ENCODE peak calls at places on chromosomes 4 and X, in five cellular contexts. One of them, this sample, is unnamed.

GRCh38 chrX:131827935-131828334 is 195.2 kb upstream of the STK26 start:
- DNase-seq in HFF-Myc: no peak
- DNase-seq in ELR: peak; percentile 23
- DNase-seq in NCI-H1105: peak; percentile 56
- DNase-seq in HL-60: no peak
- DNase-seq in this sample: peak; percentile 42

GRCh38 chr4:126592088-126592487 is 1040.7 kb upstream of the INTU start:
- DNase-seq in HL-60: no peak
- DNase-seq in ELR: peak; percentile 39
- DNase-seq in HFF-Myc: no peak
- DNase-seq in NCI-H1105: no peak
- DNase-seq in this sample: no peak

GRCh38 chr4:72418458-72418857 is 150.6 kb downstream of the ADAMTS3 start:
- DNase-seq in HL-60: no peak
- DNase-seq in HFF-Myc: peak; percentile 94
- DNase-seq in NCI-H1105: peak; percentile 12
- DNase-seq in ELR: peak; percentile 27
- DNase-seq in this sample: peak; percentile 57

GRCh38 chr4:71009796-71010588 is 16.5 kb downstream of the DCK start:
- DNase-seq in HFF-Myc: peak; percentile 19
- DNase-seq in HL-60: peak; percentile 21
- DNase-seq in NCI-H1105: no peak
- DNase-seq in ELR: peak; percentile 71
- DNase-seq in this sample: no peak

GRCh38 chr4:16136321-16136720 is 52.5 kb upstream of the PROM1 start:
- DNase-seq in NCI-H1105: no peak
- DNase-seq in HFF-Myc: no peak
- DNase-seq in HL-60: no peak
- DNase-seq in ELR: no peak
- DNase-seq in this sample: no peak

GRCh38 chr4:67779631-67780030 is 25.4 kb upstream of the GNRHR start:
- DNase-seq in HFF-Myc: no peak
- DNase-seq in ELR: peak; percentile 24
- DNase-seq in NCI-H1105: peak; percentile 59
- DNase-seq in HL-60: no peak
- DNase-seq in this sample: no peak

GRCh38 chrX:1581132-1581531 is 10.3 kb upstream of the AKAP17A start:
- DNase-seq in NCI-H1105: peak; percentile 2
- DNase-seq in HL-60: no peak
- DNase-seq in HFF-Myc: peak; percentile 27
- DNase-seq in ELR: peak; percentile 59
- DNase-seq in this sample: peak; percentile 50

GRCh38 chr4:141037441-141037840 is 95.8 kb downstream of the RNF150 start:
- DNase-seq in NCI-H1105: no peak
- DNase-seq in ELR: no peak
- DNase-seq in HFF-Myc: no peak
- DNase-seq in HL-60: no peak
- DNase-seq in this sample: no peak

GRCh38 chrX:140608111-140608510 is 101.4 kb upstream of the LINC00632 start:
- DNase-seq in NCI-H1105: no peak
- DNase-seq in ELR: no peak
- DNase-seq in HL-60: no peak
- DNase-seq in HFF-Myc: no peak
- DNase-seq in this sample: no peak

GRCh38 chr4:158622251-158622650 is 49.4 kb downstream of the C4orf46 start:
- DNase-seq in ELR: peak; percentile 49
- DNase-seq in NCI-H1105: no peak
- DNase-seq in HL-60: no peak
- DNase-seq in HFF-Myc: no peak
- DNase-seq in this sample: no peak

GRCh38 chr4:89836897-89837384 is at the start of gene SNCA:
- DNase-seq in NCI-H1105: no peak
- DNase-seq in HFF-Myc: no peak
- DNase-seq in ELR: peak; percentile 53
- DNase-seq in HL-60: no peak
- DNase-seq in this sample: no peak

GRCh38 chr4:31059753-31060522 is 339.8 kb downstream of the PCDH7 start:
- DNase-seq in HFF-Myc: no peak
- DNase-seq in ELR: peak; percentile 47
- DNase-seq in HL-60: no peak
- DNase-seq in NCI-H1105: no peak
- DNase-seq in this sample: no peak

GRCh38 chr4:135238940-135239339 is 1037.4 kb upstream of the PABPC4L start:
- DNase-seq in NCI-H1105: no peak
- DNase-seq in ELR: peak; percentile 32
- DNase-seq in HL-60: no peak
- DNase-seq in HFF-Myc: no peak
- DNase-seq in this sample: no peak

GRCh38 chr4:156779046-156779445 is 192.6 kb downstream of the PDGFC start:
- DNase-seq in HL-60: no peak
- DNase-seq in HFF-Myc: no peak
- DNase-seq in ELR: peak; percentile 47
- DNase-seq in NCI-H1105: no peak
- DNase-seq in this sample: no peak

GRCh38 chr4:25141592-25141991 is 18.7 kb downstream of the SEPSECS start:
- DNase-seq in NCI-H1105: no peak
- DNase-seq in HFF-Myc: no peak
- DNase-seq in HL-60: no peak
- DNase-seq in ELR: no peak
- DNase-seq in this sample: no peak

GRCh38 chrX:68018248-68019203 is 414.8 kb downstream of the OPHN1 start:
- DNase-seq in HFF-Myc: no peak
- DNase-seq in HL-60: no peak
- DNase-seq in NCI-H1105: no peak
- DNase-seq in ELR: peak; percentile 46
- DNase-seq in this sample: no peak

GRCh38 chr4:70133473-70133872 is 20.6 kb upstream of the PRR27 start:
- DNase-seq in NCI-H1105: no peak
- DNase-seq in ELR: no peak
- DNase-seq in HL-60: no peak
- DNase-seq in HFF-Myc: no peak
- DNase-seq in this sample: no peak

GRCh38 chr4:35358001-35358584 is 886.2 kb downstream of the ARAP2 start:
- DNase-seq in HFF-Myc: no peak
- DNase-seq in ELR: peak; percentile 87
- DNase-seq in NCI-H1105: no peak
- DNase-seq in HL-60: no peak
- DNase-seq in this sample: no peak

GRCh38 chrX:19595036-19595435 is 79.7 kb upstream of the MAP3K15 start:
- DNase-seq in HL-60: no peak
- DNase-seq in HFF-Myc: no peak
- DNase-seq in NCI-H1105: no peak
- DNase-seq in ELR: no peak
- DNase-seq in this sample: no peak

GRCh38 chr4:130131536-130131935 is 1035.6 kb downstream of the C4orf33 start:
- DNase-seq in ELR: no peak
- DNase-seq in HFF-Myc: no peak
- DNase-seq in HL-60: no peak
- DNase-seq in NCI-H1105: no peak
- DNase-seq in this sample: no peak

GRCh38 chr4:155376387-155377268 is at the start of gene MAP9:
- DNase-seq in HFF-Myc: peak; percentile 85
- DNase-seq in NCI-H1105: peak; percentile 94
- DNase-seq in ELR: peak; percentile 91
- DNase-seq in HL-60: no peak
- DNase-seq in this sample: no peak

GRCh38 chrX:103533428-103534216 is 14.3 kb upstream of the RAB40A start:
- DNase-seq in HL-60: peak; percentile 1
- DNase-seq in NCI-H1105: peak; percentile 1
- DNase-seq in ELR: peak; percentile 71
- DNase-seq in HFF-Myc: peak; percentile 25
- DNase-seq in this sample: peak; percentile 48

GRCh38 chr4:108337923-108338322 is 169.2 kb upstream of the LEF1 start:
- DNase-seq in HL-60: no peak
- DNase-seq in HFF-Myc: no peak
- DNase-seq in ELR: peak; percentile 42
- DNase-seq in NCI-H1105: no peak
- DNase-seq in this sample: no peak

GRCh38 chrX:63394872-63395271 is 43.7 kb upstream of the SPIN4 start:
- DNase-seq in HFF-Myc: no peak
- DNase-seq in NCI-H1105: no peak
- DNase-seq in ELR: no peak
- DNase-seq in HL-60: no peak
- DNase-seq in this sample: no peak

GRCh38 chrX:43836435-43837184 is 45.6 kb downstream of the MAOB start:
- DNase-seq in HL-60: no peak
- DNase-seq in HFF-Myc: no peak
- DNase-seq in NCI-H1105: peak; percentile 0
- DNase-seq in ELR: peak; percentile 18
- DNase-seq in this sample: peak; percentile 23

GRCh38 chr4:1105067-1105466 is 8.3 kb downstream of the RNF212 start:
- DNase-seq in HL-60: no peak
- DNase-seq in NCI-H1105: no peak
- DNase-seq in HFF-Myc: no peak
- DNase-seq in ELR: no peak
- DNase-seq in this sample: no peak

GRCh38 chr4:173270312-173271027 is 63.7 kb downstream of the HMGB2 start:
- DNase-seq in HL-60: no peak
- DNase-seq in HFF-Myc: no peak
- DNase-seq in ELR: no peak
- DNase-seq in NCI-H1105: no peak
- DNase-seq in this sample: no peak

This sample was measured in glomerular endothelial cell.